ENCODE peak calls at places on chromosomes 4 and X, in nine cellular contexts. A, S, R, T, F, H, Z, C and Q are unnamed samples.

GRCh38 chr4:133775881-133776280 is 425.7 kb downstream of the PABPC4L start:
- DNase-seq in A (no peak), S (no peak), R (no peak), T (no peak), F (no peak), H (no peak), Z (no peak), C (no peak), Q (no peak)

GRCh38 chr4:59841698-59842097 is 1358.4 kb upstream of the ADGRL3 start:
- DNase-seq in A (no peak), S (no peak), R (no peak), T (no peak), F (no peak), H (no peak), Z (no peak), C (no peak), Q (no peak)

GRCh38 chr4:10083861-10084641 is 32.5 kb downstream of the WDR1 start:
- DNase-seq in A (no peak), S (peak), R (no peak), T (no peak), F (no peak), H (no peak), Z (no peak), C (no peak), Q (no peak)

GRCh38 chr4:183029365-183029764 is 69.7 kb upstream of the WWC2 start:
- DNase-seq in A (no peak), S (no peak), R (no peak), T (no peak), F (no peak), H (no peak), Z (no peak), C (no peak), Q (no peak)

GRCh38 chr4:2830632-2831610 is 12.7 kb upstream of the ADD1 start:
- DNase-seq in A (no peak), S (peak), R (no peak), T (no peak), F (no peak), H (no peak), Z (no peak), C (no peak), Q (peak)

GRCh38 chr4:82721819-82722423 is 76.7 kb downstream of the SCD5 start:
- DNase-seq in A (no peak), S (peak), R (peak), T (no peak), F (peak), H (no peak), Z (no peak), C (no peak), Q (no peak)

GRCh38 chr4:82428526-82428968 is 1.7 kb downstream of the HNRNPDL start:
- DNase-seq in A (no peak), S (no peak), R (no peak), T (no peak), F (no peak), H (no peak), Z (no peak), C (no peak), Q (no peak)

GRCh38 chr4:118557298-118557851 is 127.8 kb upstream of the METTL14 start:
- DNase-seq in A (no peak), S (no peak), R (peak), T (no peak), F (peak), H (no peak), Z (no peak), C (no peak), Q (no peak)

GRCh38 chrX:55908685-55909212 is 191.2 kb downstream of the RRAGB start:
- DNase-seq in A (no peak), S (no peak), R (peak), T (no peak), F (no peak), H (no peak), Z (no peak), C (no peak), Q (peak)

GRCh38 chrX:69299271-69299670 is 134.0 kb upstream of the PJA1 start:
- DNase-seq in A (no peak), S (no peak), R (no peak), T (no peak), F (no peak), H (no peak), Z (no peak), C (no peak), Q (no peak)

GRCh38 chrX:32048285-32048684 is 976.4 kb upstream of the FTHL17 start:
- DNase-seq in A (no peak), S (no peak), R (no peak), T (no peak), F (no peak), H (no peak), Z (no peak), C (no peak), Q (no peak)

GRCh38 chr4:107709916-107710315 is 10.1 kb downstream of the PAPSS1 start:
- DNase-seq in A (no peak), S (no peak), R (no peak), T (no peak), F (no peak), H (no peak), Z (no peak), C (no peak), Q (no peak)

GRCh38 chr4:148151797-148152196 is 290.4 kb downstream of the NR3C2 start:
- DNase-seq in A (no peak), S (no peak), R (no peak), T (no peak), F (no peak), H (no peak), Z (no peak), C (no peak), Q (no peak)

GRCh38 chr4:113781439-113782040 is 20.0 kb upstream of the CAMK2D start:
- DNase-seq in A (no peak), S (no peak), R (peak), T (no peak), F (peak), H (no peak), Z (no peak), C (no peak), Q (peak)

GRCh38 chrX:130285069-130285620 is 16.4 kb upstream of the ZNF280C start:
- DNase-seq in A (no peak), S (no peak), R (no peak), T (no peak), F (no peak), H (no peak), Z (no peak), C (no peak), Q (no peak)

GRCh38 chr4:184215709-184216328 is 1.9 kb downstream of the ENPP6 start:
- DNase-seq in A (no peak), S (peak), R (no peak), T (no peak), F (no peak), H (peak), Z (no peak), C (no peak), Q (no peak)

GRCh38 chr4:126799971-126800722 is 832.6 kb upstream of the INTU start:
- DNase-seq in A (no peak), S (no peak), R (no peak), T (no peak), F (peak), H (no peak), Z (no peak), C (no peak), Q (no peak)

GRCh38 chr4:4254666-4255065 is 6.6 kb upstream of the TMEM128 start:
- DNase-seq in A (no peak), S (peak), R (no peak), T (no peak), F (no peak), H (peak), Z (no peak), C (no peak), Q (no peak)

GRCh38 chr4:80071643-80072606 is 1.1 kb downstream of the ANTXR2 start:
- DNase-seq in A (no peak), S (peak), R (peak), T (peak), F (peak), H (peak), Z (no peak), C (peak), Q (peak)

GRCh38 chrX:49053223-49054072 is 5.4 kb upstream of the CCDC120 start:
- DNase-seq in A (no peak), S (peak), R (peak), T (peak), F (peak), H (no peak), Z (no peak), C (no peak), Q (peak)

GRCh38 chr4:118682928-118683327 is 2.3 kb upstream of the METTL14 start:
- DNase-seq in A (peak), S (no peak), R (peak), T (no peak), F (peak), H (no peak), Z (no peak), C (no peak), Q (no peak)

GRCh38 chr4:153764611-153765368 is 5.0 kb upstream of the RNF175 start:
- DNase-seq in A (no peak), S (no peak), R (no peak), T (no peak), F (no peak), H (no peak), Z (no peak), C (no peak), Q (no peak)

GRCh38 chr4:184762100-184762499 is 28.2 kb upstream of the CENPU start:
- DNase-seq in A (no peak), S (no peak), R (peak), T (no peak), F (no peak), H (no peak), Z (no peak), C (no peak), Q (peak)

GRCh38 chr4:8352368-8353157 is 83.0 kb downstream of the HTRA3 start:
- DNase-seq in A (no peak), S (peak), R (no peak), T (no peak), F (no peak), H (no peak), Z (no peak), C (no peak), Q (no peak)

GRCh38 chr4:2866160-2866861 is 22.7 kb downstream of the ADD1 start:
- DNase-seq in A (no peak), S (no peak), R (no peak), T (no peak), F (no peak), H (no peak), Z (no peak), C (no peak), Q (no peak)

GRCh38 chr4:137524642-137525384 is 7.5 kb downstream of the PCDH18 start:
- DNase-seq in A (no peak), S (no peak), R (no peak), T (no peak), F (no peak), H (no peak), Z (no peak), C (no peak), Q (no peak)

GRCh38 chr4:126267689-126268088 is 952.9 kb downstream of the FAT4 start:
- DNase-seq in A (peak), S (no peak), R (no peak), T (no peak), F (no peak), H (no peak), Z (no peak), C (no peak), Q (no peak)

GRCh38 chr4:13907255-13907751 is 279.8 kb upstream of the BOD1L1 start:
- DNase-seq in A (peak), S (no peak), R (no peak), T (no peak), F (no peak), H (no peak), Z (no peak), C (no peak), Q (no peak)

GRCh38 chr4:150510176-150510875 is 71.6 kb upstream of the MAB21L2 start:
- DNase-seq in A (peak), S (no peak), R (no peak), T (no peak), F (no peak), H (no peak), Z (no peak), C (no peak), Q (no peak)

GRCh38 chr4:126738926-126739325 is 893.8 kb upstream of the INTU start:
- DNase-seq in A (no peak), S (no peak), R (no peak), T (no peak), F (no peak), H (no peak), Z (no peak), C (no peak), Q (no peak)

GRCh38 chrX:102546818-102547493 is 30.4 kb upstream of the TMSB15A start:
- DNase-seq in A (no peak), S (no peak), R (no peak), T (no peak), F (peak), H (no peak), Z (no peak), C (no peak), Q (no peak)

GRCh38 chrX:2841511-2841910 is 12.8 kb downstream of the GYG2 start:
- DNase-seq in A (no peak), S (no peak), R (no peak), T (no peak), F (no peak), H (peak), Z (no peak), C (no peak), Q (no peak)

GRCh38 chr4:111127842-111128241 is 505.0 kb upstream of the PITX2 start:
- DNase-seq in A (no peak), S (no peak), R (no peak), T (no peak), F (no peak), H (no peak), Z (no peak), C (no peak), Q (no peak)

GRCh38 chr4:174627473-174627872 is 105.2 kb upstream of the HPGD start:
- DNase-seq in A (no peak), S (no peak), R (no peak), T (no peak), F (no peak), H (no peak), Z (no peak), C (no peak), Q (no peak)

GRCh38 chr4:8269535-8270417 is at the start of gene HTRA3:
- DNase-seq in A (no peak), S (no peak), R (no peak), T (no peak), F (peak), H (no peak), Z (no peak), C (no peak), Q (peak)

GRCh38 chr4:1763550-1764080 is 29.5 kb upstream of the FGFR3 start:
- DNase-seq in A (no peak), S (no peak), R (no peak), T (no peak), F (no peak), H (peak), Z (no peak), C (no peak), Q (peak)

GRCh38 chr4:41189669-41190068 is 24.7 kb downstream of the APBB2 start:
- DNase-seq in A (no peak), S (no peak), R (no peak), T (no peak), F (no peak), H (no peak), Z (no peak), C (no peak), Q (no peak)

GRCh38 chr4:10201356-10202223 is 85.0 kb upstream of the WDR1 start:
- DNase-seq in A (no peak), S (no peak), R (no peak), T (no peak), F (no peak), H (no peak), Z (no peak), C (no peak), Q (no peak)